ENCODE peak calls at places on chromosomes 1 and 21, in eight cellular contexts. One of them, this sample, is unnamed.

GRCh38 chr1:245790441-245790840 is 635.7 kb downstream of the KIF26B start:
- DNase-seq in hypothalamus: no peak
- DNase-seq in naive thymus-derived CD4-positive, alpha-beta T cell: no peak
- DNase-seq in KBM-7: no peak
- DNase-seq in GM19239: no peak
- DNase-seq in activated naive CD4-positive, alpha-beta T cell: no peak
- DNase-seq in ovary: no peak
- DNase-seq in left lobe of liver: no peak
- DNase-seq in this sample: no peak

GRCh38 chr21:33940846-33941245 is 25.2 kb upstream of the ATP5PO start:
- DNase-seq in hypothalamus: no peak
- DNase-seq in naive thymus-derived CD4-positive, alpha-beta T cell: no peak
- DNase-seq in ovary: no peak
- DNase-seq in KBM-7: no peak
- DNase-seq in GM19239: no peak
- DNase-seq in left lobe of liver: no peak
- DNase-seq in activated naive CD4-positive, alpha-beta T cell: no peak
- DNase-seq in this sample: no peak

GRCh38 chr1:93322349-93322748 is 23.4 kb upstream of the DR1 start:
- DNase-seq in left lobe of liver: no peak
- DNase-seq in activated naive CD4-positive, alpha-beta T cell: no peak
- DNase-seq in KBM-7: no peak
- DNase-seq in GM19239: no peak
- DNase-seq in hypothalamus: no peak
- DNase-seq in naive thymus-derived CD4-positive, alpha-beta T cell: no peak
- DNase-seq in ovary: no peak
- DNase-seq in this sample: no peak

GRCh38 chr1:199982606-199983005 is 44.9 kb upstream of the NR5A2 start:
- DNase-seq in KBM-7: no peak
- DNase-seq in left lobe of liver: no peak
- DNase-seq in hypothalamus: no peak
- DNase-seq in naive thymus-derived CD4-positive, alpha-beta T cell: no peak
- DNase-seq in ovary: no peak
- DNase-seq in activated naive CD4-positive, alpha-beta T cell: no peak
- DNase-seq in GM19239: no peak
- DNase-seq in this sample: no peak

GRCh38 chr1:156106624-156107488 is 7.7 kb upstream of the LMNA start:
- DNase-seq in naive thymus-derived CD4-positive, alpha-beta T cell: no peak
- DNase-seq in hypothalamus: no peak
- DNase-seq in left lobe of liver: no peak
- DNase-seq in GM19239: no peak
- DNase-seq in ovary: peak; percentile 52
- DNase-seq in activated naive CD4-positive, alpha-beta T cell: no peak
- DNase-seq in KBM-7: no peak
- DNase-seq in this sample: no peak

GRCh38 chr1:231188072-231188471 is 26.2 kb downstream of the TRIM67 start:
- DNase-seq in hypothalamus: peak; percentile 28
- DNase-seq in ovary: no peak
- DNase-seq in KBM-7: no peak
- DNase-seq in naive thymus-derived CD4-positive, alpha-beta T cell: no peak
- DNase-seq in activated naive CD4-positive, alpha-beta T cell: no peak
- DNase-seq in left lobe of liver: no peak
- DNase-seq in GM19239: no peak
- DNase-seq in this sample: no peak

GRCh38 chr1:7223334-7224080 is 438.3 kb downstream of the CAMTA1 start:
- DNase-seq in naive thymus-derived CD4-positive, alpha-beta T cell: no peak
- DNase-seq in hypothalamus: no peak
- DNase-seq in ovary: no peak
- DNase-seq in activated naive CD4-positive, alpha-beta T cell: no peak
- DNase-seq in KBM-7: no peak
- DNase-seq in left lobe of liver: no peak
- DNase-seq in GM19239: no peak
- DNase-seq in this sample: no peak

GRCh38 chr21:37855568-37856391 is 60.5 kb downstream of the KCNJ6 start:
- DNase-seq in KBM-7: no peak
- DNase-seq in GM19239: no peak
- DNase-seq in naive thymus-derived CD4-positive, alpha-beta T cell: no peak
- DNase-seq in hypothalamus: no peak
- DNase-seq in activated naive CD4-positive, alpha-beta T cell: no peak
- DNase-seq in ovary: no peak
- DNase-seq in left lobe of liver: no peak
- DNase-seq in this sample: peak; percentile 95

GRCh38 chr1:177857285-177857684 is 112.6 kb downstream of the SEC16B start:
- DNase-seq in GM19239: no peak
- DNase-seq in naive thymus-derived CD4-positive, alpha-beta T cell: no peak
- DNase-seq in KBM-7: no peak
- DNase-seq in left lobe of liver: no peak
- DNase-seq in activated naive CD4-positive, alpha-beta T cell: no peak
- DNase-seq in hypothalamus: no peak
- DNase-seq in ovary: no peak
- DNase-seq in this sample: no peak